ENCODE peak calls at places on chromosomes 12 and 14, in six cellular contexts. V is lower lobe of right lung, X is heart left ventricle, U is spleen, F is GM12865, Y is RWPE2. Q is an unnamed sample.

GRCh38 chr14:65783576-65783975 is 371.0 kb downstream of the FUT8 start:
- DNase-seq in V (no peak), X (no peak), U (no peak), F (no peak), Y (no peak), Q (no peak)

GRCh38 chr12:132102297-132102696 is 41.8 kb downstream of the DDX51 start:
- DNase-seq in V (no peak), X (no peak), U (no peak), F (no peak), Y (no peak), Q (no peak)

GRCh38 chr12:103513875-103514274 is 18.1 kb upstream of the C12orf42 start:
- DNase-seq in V (no peak), X (no peak), U (no peak), F (no peak), Y (no peak), Q (no peak)

GRCh38 chr12:27549231-27549800 is 25.3 kb downstream of the PPFIBP1 start:
- DNase-seq in V (no peak), X (no peak), U (no peak), F (no peak), Y (no peak), Q (no peak)

GRCh38 chr12:5088586-5089264 is 45.0 kb downstream of the KCNA5 start:
- DNase-seq in V (no peak), X (peak), U (no peak), F (no peak), Y (no peak), Q (no peak)

GRCh38 chr12:56197921-56198635 is 8.8 kb upstream of the SMARCC2 start:
- DNase-seq in V (no peak), X (no peak), U (no peak), F (no peak), Y (no peak), Q (no peak)

GRCh38 chr12:55830601-55831406 is 1.4 kb upstream of the DNAJC14 start:
- DNase-seq in V (peak), X (peak), U (peak), F (peak), Y (no peak), Q (no peak)

GRCh38 chr14:37594238-37594915 is 672 bp downstream of the FOXA1 start:
- DNase-seq in V (peak), X (no peak), U (no peak), F (peak), Y (no peak), Q (peak)

GRCh38 chr12:19965196-19966038 is 402.9 kb upstream of the PDE3A start:
- DNase-seq in V (no peak), X (no peak), U (no peak), F (no peak), Y (no peak), Q (no peak)

GRCh38 chr12:99918003-99918402 is 66.7 kb downstream of the ANKS1B start:
- DNase-seq in V (no peak), X (peak), U (no peak), F (no peak), Y (no peak), Q (no peak)

GRCh38 chr12:128914908-128915563 is 61.8 kb downstream of the GLT1D1 start:
- DNase-seq in V (no peak), X (no peak), U (no peak), F (peak), Y (no peak), Q (peak)

GRCh38 chr12:12777056-12777455 is 8.4 kb upstream of the APOLD1 start:
- DNase-seq in V (no peak), X (no peak), U (no peak), F (no peak), Y (no peak), Q (no peak)

GRCh38 chr14:54483073-54483745 is 5.6 kb downstream of the GMFB start:
- DNase-seq in V (no peak), X (no peak), U (no peak), F (no peak), Y (no peak), Q (no peak)

GRCh38 chr12:414841-415240 is 13.4 kb downstream of the CCDC77 start:
- DNase-seq in V (no peak), X (no peak), U (no peak), F (no peak), Y (no peak), Q (no peak)

GRCh38 chr14:105419305-105420091 is at the start of gene MTA1:
- DNase-seq in V (no peak), X (no peak), U (peak), F (peak), Y (peak), Q (no peak)

GRCh38 chr14:100582496-100583165 is 4.6 kb downstream of the BEGAIN start:
- DNase-seq in V (peak), X (no peak), U (peak), F (no peak), Y (peak), Q (no peak)

GRCh38 chr12:86015026-86015425 is 140.9 kb downstream of the NTS start:
- DNase-seq in V (no peak), X (no peak), U (no peak), F (no peak), Y (no peak), Q (no peak)

GRCh38 chr14:91173221-91173670 is 59.4 kb downstream of the DGLUCY start:
- DNase-seq in V (peak), X (peak), U (peak), F (peak), Y (peak), Q (peak)

GRCh38 chr12:132173135-132174014 is 29.1 kb downstream of the NOC4L start:
- DNase-seq in V (no peak), X (no peak), U (peak), F (peak), Y (peak), Q (no peak)

GRCh38 chr12:78261901-78262300 is 431.2 kb downstream of the NAV3 start:
- DNase-seq in V (no peak), X (no peak), U (no peak), F (no peak), Y (no peak), Q (no peak)

GRCh38 chr12:118061876-118062791 is 1.2 kb upstream of the WSB2 start:
- DNase-seq in V (peak), X (peak), U (peak), F (peak), Y (no peak), Q (no peak)

GRCh38 chr14:73287071-73287470 is 49.8 kb downstream of the PAPLN start:
- DNase-seq in V (no peak), X (no peak), U (no peak), F (no peak), Y (no peak), Q (no peak)

DNA sequence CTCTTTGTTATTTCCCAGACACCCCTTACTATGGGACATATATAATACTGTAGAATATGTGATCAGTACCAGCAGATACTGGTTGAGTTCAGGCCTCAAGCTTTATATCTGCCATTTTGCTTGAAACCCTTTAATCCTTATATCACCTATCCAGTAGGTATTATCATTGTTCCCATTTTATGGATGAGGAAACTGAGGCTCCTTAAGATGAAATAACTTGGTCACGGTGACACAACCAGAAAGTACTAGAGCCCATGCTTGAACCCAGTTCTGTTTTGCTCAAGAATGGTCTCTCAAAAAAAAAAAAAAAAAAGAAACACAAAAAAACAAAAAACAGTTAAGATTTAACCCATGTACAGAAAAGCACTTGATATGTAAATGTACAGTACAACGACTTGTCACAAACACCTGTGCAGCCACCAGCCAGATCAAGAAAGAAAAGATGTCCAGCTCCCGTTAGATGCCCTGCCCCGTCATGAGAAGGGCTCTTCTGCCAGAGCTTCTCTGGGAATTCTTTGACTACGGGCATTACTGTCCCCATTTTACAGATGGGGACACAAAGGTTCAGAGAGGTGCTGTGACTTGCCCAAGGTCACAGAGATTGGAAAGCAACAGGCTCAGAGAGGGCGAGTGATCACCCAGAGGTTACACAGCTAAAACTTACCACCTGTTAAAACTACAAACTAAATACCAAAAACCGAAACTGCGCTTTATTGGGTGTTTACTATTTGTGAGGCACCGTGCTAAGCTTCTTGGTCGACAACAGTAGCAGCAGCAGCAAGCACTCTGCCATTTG is 669 bp upstream of the WSCD2 start:
- DNase-seq in V (no peak), X (no peak), U (no peak), F (no peak), Y (no peak), Q (no peak)
- H3K4me3 ChIP-seq in V (no peak), X (peak), U (peak), F (no peak), Y (no peak), Q (no peak)

DNA sequence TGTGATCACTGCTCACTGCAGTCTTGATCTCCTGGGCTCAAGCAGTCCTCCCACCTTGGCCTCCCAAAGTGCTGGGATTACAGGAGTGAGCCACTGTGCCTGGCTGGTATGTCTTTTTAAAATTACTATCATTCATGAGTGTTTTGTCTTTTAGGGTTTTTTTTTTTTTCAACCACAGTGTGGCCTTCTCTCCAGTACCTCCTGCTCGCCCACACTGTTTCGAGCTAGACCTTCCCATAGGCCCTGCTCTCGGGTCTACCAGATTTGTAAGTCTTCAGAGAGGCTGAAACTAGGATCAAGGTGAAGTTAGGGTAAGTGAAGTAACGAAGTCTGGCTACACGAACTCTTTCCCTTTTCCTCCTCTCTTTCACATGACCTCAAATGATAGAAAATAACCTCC is 1.5 kb downstream of the BIN2 start:
- DNase-seq in V (no peak), X (no peak), U (no peak), F (peak), Y (no peak), Q (no peak)
- H3K4me3 ChIP-seq in V (peak), X (no peak), U (peak), F (peak), Y (no peak), Q (peak)

GRCh38 chr14:101926620-101927019 is 37.8 kb upstream of the DYNC1H1 start:
- DNase-seq in V (peak), X (no peak), U (no peak), F (no peak), Y (no peak), Q (no peak)
- H3K4me3 ChIP-seq in V (no peak), X (no peak), U (no peak), F (no peak), Y (no peak), Q (no peak)

GRCh38 chr12:75481774-75482173 is 1.2 kb downstream of the GLIPR1 start:
- DNase-seq in V (no peak), X (no peak), U (no peak), F (no peak), Y (no peak), Q (no peak)

GRCh38 chr12:75482636-75483035 is 2.1 kb downstream of the GLIPR1 start:
- DNase-seq in V (no peak), X (no peak), U (no peak), F (peak), Y (no peak), Q (no peak)

GRCh38 chr12:75480469-75480949 is at the start of gene GLIPR1:
- DNase-seq in V (peak), X (peak), U (peak), F (peak), Y (peak), Q (peak)

GRCh38 chr12:75481013-75481705 is 604 bp downstream of the GLIPR1 start:
- DNase-seq in V (no peak), X (no peak), U (no peak), F (peak), Y (no peak), Q (no peak)

DNA sequence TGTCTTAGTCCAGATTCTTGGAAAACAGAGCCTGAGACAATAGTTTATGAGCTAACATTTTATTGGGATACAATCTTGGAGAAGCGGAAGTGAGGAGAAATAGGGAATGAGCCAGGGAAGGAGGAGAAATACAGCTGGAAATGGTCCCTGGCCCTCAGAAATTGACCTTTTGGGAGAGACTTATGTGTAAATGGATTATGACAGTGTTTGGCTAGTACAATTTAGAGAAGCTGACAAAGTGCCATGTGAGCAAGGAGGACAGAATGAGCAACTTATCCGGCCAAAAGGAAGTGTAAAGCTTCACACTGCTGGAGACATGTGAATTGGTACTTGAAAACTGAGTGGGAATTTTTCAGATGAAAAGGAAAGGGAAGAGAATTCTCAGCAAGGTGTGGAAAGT is 2.9 kb downstream of the GLIPR1 start:
- DNase-seq in V (no peak), X (no peak), U (no peak), F (no peak), Y (no peak), Q (no peak)
- H3K4me3 ChIP-seq in V (peak), X (peak), U (peak), F (peak), Y (no peak), Q (no peak)

DNA sequence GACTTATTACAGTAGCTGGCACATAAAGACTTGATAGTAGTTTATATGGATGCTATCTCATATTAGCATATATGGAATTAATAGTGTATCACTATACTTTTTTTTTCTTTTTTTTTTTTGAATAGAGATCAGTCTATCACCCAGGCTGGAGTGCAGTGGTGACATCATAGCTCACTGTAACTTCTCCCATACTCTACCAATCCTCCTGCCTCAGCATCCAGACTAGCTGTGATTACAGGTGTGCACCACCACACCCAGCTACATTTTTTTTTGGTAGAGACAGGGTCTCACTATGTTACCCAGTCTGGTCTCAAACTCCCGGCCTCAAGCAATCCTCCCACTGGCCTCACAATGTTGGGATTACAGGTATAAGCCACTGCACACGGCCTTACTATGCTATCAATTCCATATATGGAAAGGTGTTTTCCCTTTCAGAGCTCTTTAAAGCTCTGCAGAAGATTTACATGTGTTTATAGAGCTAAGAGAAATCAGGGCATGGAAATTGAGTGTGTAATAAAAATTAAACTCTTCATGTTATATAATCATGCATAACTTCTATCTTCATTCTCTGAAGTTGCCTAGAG is 1.8 kb upstream of the TBK1 start:
- DNase-seq in V (no peak), X (no peak), U (no peak), F (no peak), Y (no peak), Q (no peak)
- H3K4me3 ChIP-seq in V (no peak), X (no peak), U (no peak), F (no peak), Y (no peak), Q (no peak)

GRCh38 chr12:6200266-6201198 is at the start of gene CD9:
- DNase-seq in V (peak), X (peak), U (no peak), F (no peak), Y (no peak), Q (no peak)
- H3K4me3 ChIP-seq in V (peak), X (peak), U (peak), F (peak), Y (peak), Q (peak)